ENCODE peak calls at places on chromosomes 6 and 20, in nine cellular contexts. K is thyroid gland; W is effector memory CD4-positive, alpha-beta T cell; G is GM12878; V is uterus; Y is pancreas; Z is dorsolateral prefrontal cortex; T is GM23248; Q is IMR-90. D is an unnamed sample.

GRCh38 chr20:37714973-37715657 is 21.3 kb downstream of the CTNNBL1 start:
- DNase-seq in Z (no peak), W (no peak), V (no peak), Y (no peak), K (no peak), Q (peak; percentile 64), T (peak; percentile 53), G (no peak), D (no peak)

GRCh38 chr6:133699986-133700385 is 188.9 kb upstream of the TCF21 start:
- DNase-seq in V (no peak), Q (peak; percentile 35), W (no peak), G (no peak), Y (no peak), T (peak; percentile 40), K (no peak), Z (no peak), D (no peak)

GRCh38 chr6:71181565-71181964 is 107.0 kb upstream of the OGFRL1 start:
- DNase-seq in Z (no peak), W (no peak), T (peak; percentile 90), Y (no peak), G (no peak), V (no peak), K (no peak), Q (peak; percentile 87), D (no peak)

GRCh38 chr20:50848341-50848808 is 53.5 kb downstream of the BCAS4 start:
- DNase-seq in Q (no peak), K (peak; percentile 93), T (peak; percentile 39), Z (no peak), W (no peak), Y (no peak), V (peak; percentile 33), G (no peak), D (peak; percentile 43)

GRCh38 chr6:136069119-136069518 is 181.0 kb downstream of the MTFR2 start:
- DNase-seq in Q (peak; percentile 89), W (no peak), V (no peak), K (no peak), Z (no peak), T (peak; percentile 84), Y (no peak), G (no peak), D (no peak)

GRCh38 chr6:98828991-98829411 is 5.4 kb upstream of the POU3F2 start:
- DNase-seq in G (no peak), W (no peak), K (no peak), T (no peak), Q (no peak), Y (no peak), V (no peak), Z (no peak), D (no peak)

GRCh38 chr6:52013035-52013434 is 74.4 kb downstream of the PKHD1 start:
- DNase-seq in G (no peak), Y (no peak), Z (no peak), V (no peak), Q (no peak), K (no peak), T (peak; percentile 14), W (no peak), D (no peak)

GRCh38 chr6:52712136-52712535 is 41.2 kb downstream of the TMEM14A start:
- DNase-seq in Y (no peak), Z (no peak), G (no peak), K (no peak), V (no peak), W (no peak), Q (peak; percentile 11), T (peak; percentile 55), D (no peak)

GRCh38 chr6:15855311-15855710 is 192.5 kb upstream of the DTNBP1 start:
- DNase-seq in W (no peak), G (no peak), K (no peak), Q (no peak), T (no peak), Z (no peak), Y (no peak), V (no peak), D (no peak)

GRCh38 chr20:17541996-17542395 is 10.8 kb upstream of the BFSP1 start:
- DNase-seq in V (no peak), W (no peak), T (peak; percentile 90), Q (peak; percentile 87), K (peak; percentile 53), Z (no peak), G (no peak), Y (no peak), D (peak; percentile 65)

GRCh38 chr6:101722481-101722880 is 329.0 kb downstream of the GRIK2 start:
- DNase-seq in Y (no peak), T (peak; percentile 26), W (no peak), K (no peak), Z (no peak), V (no peak), Q (no peak), G (no peak), D (no peak)

GRCh38 chr6:148969679-148970078 is 222.8 kb downstream of the UST start:
- DNase-seq in Q (peak; percentile 95), T (peak; percentile 93), Y (no peak), Z (no peak), W (no peak), K (no peak), V (no peak), G (no peak), D (no peak)

DNA sequence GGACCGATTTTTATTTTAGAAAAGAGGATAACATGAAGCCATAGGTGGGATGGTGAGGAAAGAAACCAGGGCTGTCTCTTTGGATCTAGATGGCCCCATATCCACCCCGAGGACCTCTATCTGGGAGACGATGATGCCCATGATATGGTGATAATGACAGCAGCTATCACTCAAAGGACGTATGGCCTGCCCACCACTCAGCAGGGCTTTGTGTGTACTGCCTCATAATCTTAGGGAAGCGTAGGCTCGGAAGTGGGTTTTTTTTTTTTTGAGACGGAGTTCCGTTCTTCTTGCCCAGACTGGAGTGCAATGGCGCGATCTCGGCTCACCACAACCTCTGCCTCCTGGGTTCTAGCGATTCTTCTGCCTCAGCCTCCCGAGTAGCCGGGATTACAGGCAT is 8.2 kb upstream of the TAF8 start:
- DNase-seq in T (no peak), V (no peak), Q (no peak), Y (no peak), W (no peak), Z (no peak), G (no peak), K (no peak), D (no peak)
- H3K27ac ChIP-seq in T (no peak overlapping the region), V (no peak overlapping the region), Q (no peak overlapping the region), Y (no peak overlapping the region), W (peak overlapping the region; percentile 67), Z (peak overlapping the region; percentile 7), G (no peak overlapping the region), K (no peak overlapping the region), D (peak overlapping the region; percentile 29)

GRCh38 chr20:62762376-62762775 is 33.9 kb upstream of the MRGBP start:
- DNase-seq in W (no peak), T (no peak), G (no peak), V (no peak), Z (no peak), Q (no peak), Y (no peak), K (no peak), D (no peak)

GRCh38 chr20:62761058-62761758 is 35.1 kb upstream of the MRGBP start:
- DNase-seq in W (no peak), Y (peak; percentile 76), T (peak; percentile 38), K (no peak), Z (no peak), V (no peak), G (no peak), Q (no peak), D (no peak)

GRCh38 chr20:62760536-62761057 is 35.7 kb upstream of the MRGBP start:
- DNase-seq in W (no peak), Y (peak; percentile 65), G (no peak), Q (no peak), Z (no peak), V (no peak), K (no peak), T (no peak), D (no peak)

GRCh38 chr20:62762801-62763368 is 33.4 kb upstream of the MRGBP start:
- DNase-seq in G (no peak), T (no peak), K (no peak), Z (no peak), V (no peak), Q (no peak), Y (peak; percentile 57), W (no peak), D (no peak)

GRCh38 chr20:62761759-62762131 is 34.5 kb upstream of the MRGBP start:
- DNase-seq in Y (peak; percentile 32), K (no peak), T (no peak), Q (no peak), V (no peak), G (no peak), W (no peak), Z (no peak), D (no peak)
- H3K27ac ChIP-seq in Y (no peak overlapping the region), K (no peak overlapping the region), T (no peak overlapping the region), Q (no peak overlapping the region), V (no peak overlapping the region), G (no peak overlapping the region), W (no peak overlapping the region), Z (no peak overlapping the region), D (no peak overlapping the region)

GRCh38 chr6:170537329-170537728 is 15.8 kb downstream of the PSMB1 start:
- DNase-seq in Z (no peak), Q (no peak), W (no peak), K (no peak), Y (no peak), T (no peak), V (no peak), G (no peak), D (no peak)
- H3K27ac ChIP-seq in Z (no peak overlapping the region), Q (no peak overlapping the region), W (no peak overlapping the region), K (no peak overlapping the region), Y (no peak overlapping the region), T (no peak overlapping the region), V (no peak overlapping the region), G (no peak overlapping the region), D (no peak overlapping the region)

GRCh38 chr20:62369508-62370114 is 2.5 kb upstream of the LAMA5 start:
- DNase-seq in Y (no peak), K (no peak), Q (no peak), V (no peak), Z (no peak), T (no peak), W (no peak), G (no peak), D (no peak)

GRCh38 chr20:62367136-62367482 is at the start of gene LAMA5:
- DNase-seq in V (no peak), Y (peak; percentile 88), K (peak; percentile 75), G (no peak), W (no peak), Z (no peak), Q (no peak), T (peak; percentile 70), D (no peak)

GRCh38 chr20:62368629-62369507 is 1.8 kb upstream of the LAMA5 start:
- DNase-seq in T (peak; percentile 71), G (no peak), Y (peak; percentile 86), K (peak; percentile 76), W (no peak), V (peak; percentile 62), Z (no peak), Q (peak; percentile 50), D (peak; percentile 72)

GRCh38 chr20:62367483-62368302 is 581 bp upstream of the LAMA5 start:
- DNase-seq in W (no peak), Z (no peak), V (peak; percentile 53), T (no peak), Y (peak; percentile 86), G (no peak), K (peak; percentile 72), Q (no peak), D (no peak)

DNA sequence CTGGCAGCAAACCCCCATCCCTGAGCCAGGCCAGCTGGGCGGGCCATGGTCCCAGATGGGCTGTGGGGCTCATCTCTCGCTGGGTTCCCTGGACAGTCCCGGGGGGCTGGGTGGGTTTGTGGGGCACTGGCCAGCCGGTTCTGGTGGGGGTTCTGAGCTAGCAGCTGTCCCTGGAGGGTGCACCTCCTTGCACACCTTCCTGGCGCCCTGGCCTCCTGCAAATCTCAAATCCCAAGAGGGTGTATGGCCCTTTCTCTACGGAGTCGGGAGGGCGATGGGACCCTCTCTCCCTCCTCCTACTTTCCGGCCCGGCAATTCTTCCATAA is 1.2 kb upstream of the LAMA5 start:
- DNase-seq in K (no peak), G (no peak), W (no peak), Q (no peak), V (no peak), Y (no peak), Z (no peak), T (no peak), D (no peak)
- H3K27ac ChIP-seq in K (peak overlapping the region; percentile 95), G (no peak overlapping the region), W (no peak overlapping the region), Q (no peak overlapping the region), V (peak overlapping the region; percentile 83), Y (no peak overlapping the region), Z (no peak overlapping the region), T (no peak overlapping the region), D (peak overlapping the region; percentile 64)